ENCODE peak calls at places on chromosomes 13 and 19, in four cellular contexts. L, E, T and O are unnamed samples.

GRCh38 chr13:104253063-104253680 is 1187.0 kb upstream of the SLC10A2 start:
- DNase-seq in L (no peak), E (no peak), T (no peak), O (no peak)

GRCh38 chr19:1860821-1861598 is 2.4 kb downstream of the KLF16 start:
- DNase-seq in L (no peak), E (peak), T (no peak), O (no peak)

GRCh38 chr13:50635504-50635903 is 208.0 kb downstream of the DLEU7 start:
- DNase-seq in L (no peak), E (no peak), T (no peak), O (no peak)

GRCh38 chr13:42363941-42364612 is 92.1 kb downstream of the AKAP11 start:
- DNase-seq in L (peak), E (no peak), T (no peak), O (no peak)

GRCh38 chr13:106349080-106349841 is 186.2 kb downstream of the EFNB2 start:
- DNase-seq in L (no peak), E (peak), T (no peak), O (no peak)

GRCh38 chr13:77290342-77290741 is 36.6 kb downstream of the MYCBP2 start:
- DNase-seq in L (no peak), E (no peak), T (no peak), O (no peak)

GRCh38 chr19:13478576-13478975 is 27.7 kb downstream of the CACNA1A start:
- DNase-seq in L (no peak), E (no peak), T (no peak), O (no peak)

GRCh38 chr13:52399708-52400107 is 6.3 kb downstream of the THSD1 start:
- DNase-seq in L (no peak), E (no peak), T (no peak), O (no peak)

GRCh38 chr13:96768524-96768923 is 225.8 kb downstream of the OXGR1 start:
- DNase-seq in L (no peak), E (no peak), T (no peak), O (no peak)

GRCh38 chr19:10001899-10002298 is 8.4 kb downstream of the COL5A3 start:
- DNase-seq in L (no peak), E (peak), T (no peak), O (no peak)
- TF ChIP-seq CTCF in L (peak), E (peak), T (peak), O (peak)

GRCh38 chr19:48608798-48609263 is 2.3 kb downstream of the SPACA4 start:
- DNase-seq in L (peak), E (peak), T (no peak), O (no peak)
- H3K4me3 ChIP-seq in L (no peak), E (no peak), T (no peak), O (no peak)

GRCh38 chr19:46025825-46026224 is 3.0 kb upstream of the PGLYRP1 start:
- DNase-seq in L (no peak), E (no peak), T (no peak), O (no peak)
- TF ChIP-seq CTCF in L (no peak), E (no peak), T (no peak), O (no peak)

DNA sequence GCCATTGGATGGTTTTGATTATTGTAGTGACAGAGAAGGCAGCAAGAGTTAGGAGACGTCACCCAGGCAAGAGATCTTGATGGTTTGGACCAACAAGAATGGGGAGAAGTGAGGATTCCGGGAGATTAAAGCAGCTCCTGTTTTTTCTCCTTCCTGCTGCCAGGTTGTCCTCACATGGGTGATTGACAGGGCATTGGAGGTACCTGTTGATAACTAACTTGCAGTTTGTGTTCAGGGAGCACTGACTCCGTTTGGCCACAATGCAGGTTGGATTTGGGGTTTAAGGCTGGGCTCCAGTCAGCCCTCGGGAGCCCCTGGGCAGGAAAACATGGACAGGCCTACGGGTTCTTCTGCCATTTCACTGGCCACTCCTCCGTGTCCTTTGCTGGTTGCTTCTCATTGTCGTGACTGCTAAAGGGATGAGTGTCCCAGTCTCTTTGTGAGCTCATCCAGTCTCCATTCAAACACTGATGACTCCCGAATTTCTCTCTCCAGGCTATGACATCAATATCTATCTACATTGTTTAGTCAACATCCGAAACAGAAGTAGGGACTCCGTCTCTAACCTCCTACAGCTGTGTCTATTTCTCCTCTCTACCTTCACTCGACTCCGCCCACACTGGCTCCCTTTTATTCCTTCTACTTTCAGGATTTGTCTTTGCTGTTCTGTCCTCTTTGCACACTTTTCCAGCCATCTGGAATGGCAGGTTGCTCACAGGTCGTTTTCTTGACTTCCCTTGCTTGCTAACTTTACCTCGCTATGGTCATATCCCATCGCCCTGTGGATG is 1.3 kb upstream of the PTOV1 start:
- DNase-seq in L (no peak), E (no peak), T (no peak), O (no peak)
- H3K4me3 ChIP-seq in L (peak), E (no peak), T (no peak), O (peak)